ENCODE peak calls at places on chromosomes 13 and 19, in six cellular contexts. One of them, this sample, is unnamed. For H3K9me3, the result is how much of the 10 kb centered on the place peaks cover.

GRCh38 chr19:16588089-16588823 is 16.0 kb upstream of the SLC35E1 start:
- DNase-seq in aorta: no peak
- DNase-seq in ovary: peak
- DNase-seq in testis: peak
- DNase-seq in cardiac muscle cell: peak
- DNase-seq in GM12878: peak
- DNase-seq in this sample: no peak

GRCh38 chr13:65653548-65654078 is 1576.5 kb downstream of the PCDH9 start:
- DNase-seq in aorta: no peak
- DNase-seq in cardiac muscle cell: no peak
- DNase-seq in ovary: no peak
- DNase-seq in GM12878: no peak
- DNase-seq in testis: no peak
- DNase-seq in this sample: no peak

GRCh38 chr19:7159105-7159933 is 89.8 kb downstream of the ZNF557 start:
- DNase-seq in testis: peak
- DNase-seq in GM12878: no peak
- DNase-seq in cardiac muscle cell: peak
- DNase-seq in ovary: no peak
- DNase-seq in aorta: peak
- DNase-seq in this sample: no peak

GRCh38 chr19:39004403-39004802 is 27.9 kb downstream of the FBXO27 start:
- DNase-seq in aorta: no peak
- DNase-seq in GM12878: no peak
- DNase-seq in ovary: no peak
- DNase-seq in testis: no peak
- DNase-seq in cardiac muscle cell: no peak
- DNase-seq in this sample: no peak

GRCh38 chr13:20672772-20673171 is 30.7 kb upstream of the IL17D start:
- DNase-seq in aorta: no peak
- DNase-seq in ovary: no peak
- DNase-seq in cardiac muscle cell: no peak
- DNase-seq in GM12878: no peak
- DNase-seq in testis: no peak
- DNase-seq in this sample: no peak

GRCh38 chr13:27953671-27954405 is 15.3 kb downstream of the CDX2 start:
- DNase-seq in ovary: peak
- DNase-seq in GM12878: no peak
- DNase-seq in aorta: peak
- DNase-seq in testis: peak
- DNase-seq in cardiac muscle cell: peak
- DNase-seq in this sample: peak

GRCh38 chr19:8413593-8413923 is 453 bp downstream of the MARCHF2 start:
- DNase-seq in cardiac muscle cell: no peak
- DNase-seq in testis: no peak
- DNase-seq in ovary: no peak
- DNase-seq in aorta: no peak
- DNase-seq in GM12878: no peak
- DNase-seq in this sample: no peak

GRCh38 chr13:106493569-106493968 is 41.9 kb downstream of the EFNB2 start:
- DNase-seq in ovary: no peak
- DNase-seq in cardiac muscle cell: no peak
- DNase-seq in GM12878: peak
- DNase-seq in aorta: peak
- DNase-seq in testis: no peak
- DNase-seq in this sample: no peak

GRCh38 chr13:24254151-24254810 is 55.1 kb upstream of the C1QTNF9 start:
- DNase-seq in aorta: peak
- DNase-seq in testis: no peak
- DNase-seq in GM12878: no peak
- DNase-seq in ovary: no peak
- DNase-seq in cardiac muscle cell: no peak
- DNase-seq in this sample: peak

GRCh38 chr19:10279737-10280442 is 6.9 kb upstream of the ICAM4 start:
- DNase-seq in testis: no peak
- DNase-seq in cardiac muscle cell: no peak
- DNase-seq in ovary: no peak
- DNase-seq in aorta: no peak
- DNase-seq in GM12878: no peak
- DNase-seq in this sample: no peak

GRCh38 chr13:42996584-42996983 is 4.5 kb upstream of the EPSTI1 start:
- DNase-seq in ovary: no peak
- DNase-seq in GM12878: no peak
- DNase-seq in testis: no peak
- DNase-seq in aorta: no peak
- DNase-seq in cardiac muscle cell: no peak
- DNase-seq in this sample: no peak

GRCh38 chr13:46149272-46150133 is 32.5 kb downstream of the LCP1 start:
- DNase-seq in ovary: no peak
- DNase-seq in testis: no peak
- DNase-seq in cardiac muscle cell: no peak
- DNase-seq in aorta: no peak
- DNase-seq in GM12878: no peak
- DNase-seq in this sample: no peak

GRCh38 chr13:26749285-26749684 is 11.3 kb downstream of the GPR12 start:
- DNase-seq in ovary: no peak
- DNase-seq in cardiac muscle cell: no peak
- DNase-seq in testis: no peak
- DNase-seq in GM12878: no peak
- DNase-seq in aorta: no peak
- DNase-seq in this sample: no peak

GRCh38 chr13:25945596-25945995 is 106.2 kb downstream of the SHISA2 start:
- DNase-seq in aorta: no peak
- DNase-seq in GM12878: no peak
- DNase-seq in cardiac muscle cell: no peak
- DNase-seq in testis: no peak
- DNase-seq in ovary: no peak
- DNase-seq in this sample: no peak

GRCh38 chr13:26497991-26498423 is 59.5 kb upstream of the WASF3 start:
- DNase-seq in GM12878: no peak
- DNase-seq in aorta: no peak
- DNase-seq in testis: no peak
- DNase-seq in ovary: no peak
- DNase-seq in cardiac muscle cell: no peak
- DNase-seq in this sample: no peak

GRCh38 chr13:26996965-26997752 is 174.5 kb downstream of the USP12 start:
- DNase-seq in aorta: no peak
- DNase-seq in testis: no peak
- DNase-seq in GM12878: peak
- DNase-seq in cardiac muscle cell: no peak
- DNase-seq in ovary: no peak
- DNase-seq in this sample: no peak

GRCh38 chr19:7607212-7607873 is 11.7 kb downstream of the CAMSAP3 start:
- DNase-seq in cardiac muscle cell: no peak
- DNase-seq in aorta: no peak
- DNase-seq in GM12878: no peak
- DNase-seq in ovary: no peak
- DNase-seq in testis: no peak
- DNase-seq in this sample: no peak

GRCh38 chr13:95059306-95059705 is 241.9 kb downstream of the ABCC4 start:
- DNase-seq in ovary: no peak
- DNase-seq in GM12878: no peak
- DNase-seq in testis: no peak
- DNase-seq in cardiac muscle cell: no peak
- DNase-seq in aorta: no peak
- DNase-seq in this sample: no peak

GRCh38 chr13:51803422-51804294 is at the start of gene DHRS12:
- DNase-seq in aorta: peak
- DNase-seq in GM12878: peak
- DNase-seq in ovary: peak
- DNase-seq in testis: peak
- DNase-seq in cardiac muscle cell: peak
- DNase-seq in this sample: peak

GRCh38 chr19:56393119-56394012 is at the start of gene ZNF582:
- DNase-seq in testis: peak
- DNase-seq in aorta: peak
- DNase-seq in cardiac muscle cell: peak
- DNase-seq in ovary: peak
- DNase-seq in GM12878: peak
- DNase-seq in this sample: peak

GRCh38 chr13:111267784-111268183 is 52.7 kb upstream of the TEX29 start:
- DNase-seq in cardiac muscle cell: no peak
- DNase-seq in testis: no peak
- DNase-seq in aorta: no peak
- DNase-seq in GM12878: no peak
- DNase-seq in ovary: no peak
- DNase-seq in this sample: no peak
- H3K9me3 ChIP-seq in cardiac muscle cell: under half
- H3K9me3 ChIP-seq in testis: under half
- H3K9me3 ChIP-seq in aorta: under half
- H3K9me3 ChIP-seq in GM12878: under half
- H3K9me3 ChIP-seq in ovary: under half
- H3K9me3 ChIP-seq in this sample: under half

GRCh38 chr19:12346896-12347295 is 13.5 kb upstream of the ZNF563 start:
- DNase-seq in cardiac muscle cell: no peak
- DNase-seq in ovary: no peak
- DNase-seq in GM12878: no peak
- DNase-seq in testis: no peak
- DNase-seq in aorta: no peak
- DNase-seq in this sample: no peak
- H3K9me3 ChIP-seq in cardiac muscle cell: under half
- H3K9me3 ChIP-seq in ovary: under half
- H3K9me3 ChIP-seq in GM12878: under half
- H3K9me3 ChIP-seq in testis: under half
- H3K9me3 ChIP-seq in aorta: under half
- H3K9me3 ChIP-seq in this sample: under half

GRCh38 chr19:58129284-58129683 is 21.3 kb downstream of the ZNF329 start:
- DNase-seq in aorta: no peak
- DNase-seq in ovary: no peak
- DNase-seq in testis: no peak
- DNase-seq in GM12878: no peak
- DNase-seq in cardiac muscle cell: no peak
- DNase-seq in this sample: no peak

GRCh38 chr19:58117841-58118575 is 20.0 kb upstream of the ZSCAN18 start:
- DNase-seq in aorta: no peak
- DNase-seq in testis: peak
- DNase-seq in GM12878: no peak
- DNase-seq in cardiac muscle cell: no peak
- DNase-seq in ovary: no peak
- DNase-seq in this sample: no peak

GRCh38 chr19:58128041-58128685 is 22.4 kb downstream of the ZNF329 start:
- DNase-seq in ovary: no peak
- DNase-seq in cardiac muscle cell: no peak
- DNase-seq in testis: no peak
- DNase-seq in GM12878: no peak
- DNase-seq in aorta: no peak
- DNase-seq in this sample: no peak

GRCh38 chr19:58118979-58119733 is 21.1 kb upstream of the ZSCAN18 start:
- DNase-seq in GM12878: no peak
- DNase-seq in testis: no peak
- DNase-seq in ovary: no peak
- DNase-seq in aorta: no peak
- DNase-seq in cardiac muscle cell: no peak
- DNase-seq in this sample: no peak

DNA sequence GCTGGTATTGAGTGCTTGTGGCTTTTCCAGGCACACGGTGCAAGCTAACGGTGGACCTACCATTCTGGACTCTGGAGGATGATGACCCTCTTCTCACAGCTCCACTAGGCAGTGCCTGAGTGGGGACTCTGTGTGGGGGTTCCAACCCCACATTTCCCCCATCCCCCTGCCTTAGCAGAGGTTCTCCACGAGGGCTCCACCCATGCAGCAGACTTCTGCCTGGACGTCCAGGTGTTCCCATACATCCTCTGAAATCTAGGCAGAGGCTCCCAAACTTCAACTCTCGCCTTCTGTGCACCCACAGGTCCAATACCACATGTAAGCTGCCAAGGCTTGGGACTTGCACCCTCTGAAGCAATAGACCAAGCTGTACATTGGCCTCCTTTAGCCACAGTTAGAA is 25.3 kb upstream of the ZSCAN18 start:
- DNase-seq in cardiac muscle cell: no peak
- DNase-seq in testis: no peak
- DNase-seq in GM12878: no peak
- DNase-seq in aorta: no peak
- DNase-seq in ovary: no peak
- DNase-seq in this sample: no peak
- H3K9me3 ChIP-seq in cardiac muscle cell: under half
- H3K9me3 ChIP-seq in testis: under half
- H3K9me3 ChIP-seq in GM12878: under half
- H3K9me3 ChIP-seq in aorta: half or more
- H3K9me3 ChIP-seq in ovary: under half
- H3K9me3 ChIP-seq in this sample: half or more

DNA sequence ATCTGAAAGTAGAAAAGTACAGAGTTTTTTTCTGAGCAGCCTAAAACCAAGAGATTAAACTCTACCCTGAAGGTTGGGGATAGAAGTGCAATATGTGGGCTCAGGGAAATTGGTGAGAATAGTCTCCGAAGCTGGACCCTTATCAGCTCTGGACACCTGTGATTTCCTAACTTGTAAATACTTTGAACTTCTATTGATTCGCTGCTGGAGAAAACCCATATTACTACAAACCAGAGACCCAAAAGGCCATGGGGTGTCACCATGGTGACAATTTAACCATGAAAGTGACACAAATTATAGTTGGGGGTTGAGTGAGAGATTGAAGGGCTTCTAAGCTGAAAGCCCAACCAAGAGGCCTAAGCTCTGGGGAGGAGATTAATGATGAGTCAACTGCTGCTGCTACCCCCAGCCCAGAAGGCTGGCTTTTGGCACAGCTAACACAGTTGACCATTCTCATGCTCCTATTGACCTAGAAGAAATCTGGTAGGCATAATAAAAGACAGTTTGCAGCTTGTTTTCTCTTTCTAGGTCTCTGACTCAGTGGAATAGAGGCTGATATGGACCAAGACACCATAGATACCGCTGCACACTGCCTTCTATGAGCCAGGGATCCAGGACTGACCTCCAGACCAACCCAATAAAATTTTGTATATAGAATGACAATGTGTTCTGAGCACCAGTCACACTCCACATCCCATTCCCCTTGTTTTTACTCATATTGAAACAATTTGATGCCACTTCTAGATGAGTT is 131.9 kb upstream of the FNDC3A start:
- DNase-seq in ovary: no peak
- DNase-seq in cardiac muscle cell: no peak
- DNase-seq in testis: no peak
- DNase-seq in aorta: no peak
- DNase-seq in GM12878: no peak
- DNase-seq in this sample: no peak
- H3K9me3 ChIP-seq in ovary: under half
- H3K9me3 ChIP-seq in cardiac muscle cell: under half
- H3K9me3 ChIP-seq in testis: under half
- H3K9me3 ChIP-seq in aorta: under half
- H3K9me3 ChIP-seq in GM12878: under half
- H3K9me3 ChIP-seq in this sample: under half

GRCh38 chr19:19280561-19280960 is 7.5 kb upstream of the TM6SF2 start:
- DNase-seq in aorta: no peak
- DNase-seq in testis: no peak
- DNase-seq in ovary: no peak
- DNase-seq in GM12878: no peak
- DNase-seq in cardiac muscle cell: no peak
- DNase-seq in this sample: no peak

GRCh38 chr19:19279853-19280252 is 6.8 kb upstream of the TM6SF2 start:
- DNase-seq in cardiac muscle cell: no peak
- DNase-seq in ovary: no peak
- DNase-seq in testis: no peak
- DNase-seq in aorta: no peak
- DNase-seq in GM12878: no peak
- DNase-seq in this sample: no peak

GRCh38 chr19:19285723-19286122 is 12.6 kb upstream of the TM6SF2 start:
- DNase-seq in ovary: no peak
- DNase-seq in GM12878: no peak
- DNase-seq in testis: no peak
- DNase-seq in cardiac muscle cell: no peak
- DNase-seq in aorta: no peak
- DNase-seq in this sample: no peak
- H3K9me3 ChIP-seq in ovary: under half
- H3K9me3 ChIP-seq in GM12878: under half
- H3K9me3 ChIP-seq in testis: under half
- H3K9me3 ChIP-seq in cardiac muscle cell: under half
- H3K9me3 ChIP-seq in aorta: under half
- H3K9me3 ChIP-seq in this sample: under half